ENCODE peak calls at places on chromosomes 2 and 18, in six cellular contexts. H is stimulated activated CD8-positive, alpha-beta memory T cell treated with anti-CD3 and anti-CD28 coated beads, Interleukin-15, amount 100 ng/mL, for 24 hours; I is activated CD4-positive, alpha-beta T cell treated with anti-CD3 and anti-CD28 coated beads for 1 hour; G is neuronal stem cell; E is stimulated activated CD4-positive, alpha-beta T cell treated with anti-CD3 and anti-CD28 coated beads, Interleukin-12 subunit alpha, Interleukin-12 subunit beta, amount 100 ng/mL, for 48 hours; V is left kidney. N is an unnamed sample.

GRCh38 chr2:219475697-219476604 is 22.7 kb upstream of the GMPPA start:
- DNase-seq in H (peak), I (peak), G (peak), E (peak), V (peak), N (peak)

GRCh38 chr2:167005096-167005495 is 116.8 kb downstream of the XIRP2 start:
- DNase-seq in H (no peak), I (no peak), G (no peak), E (no peak), V (no peak), N (no peak)

GRCh38 chr2:84963692-84964405 is 7.1 kb upstream of the KCMF1 start:
- DNase-seq in H (no peak), I (no peak), G (no peak), E (no peak), V (no peak), N (no peak)

GRCh38 chr2:224440988-224441387 is 39.1 kb upstream of the FAM124B start:
- DNase-seq in H (no peak), I (no peak), G (no peak), E (no peak), V (no peak), N (no peak)

GRCh38 chr2:42964444-42965081 is 172.2 kb upstream of the HAAO start:
- DNase-seq in H (no peak), I (no peak), G (no peak), E (no peak), V (no peak), N (no peak)

GRCh38 chr2:80546766-80547165 is 242.2 kb upstream of the LRRTM1 start:
- DNase-seq in H (no peak), I (no peak), G (no peak), E (no peak), V (no peak), N (no peak)

GRCh38 chr2:227829337-227829736 is 15.7 kb downstream of the CCL20 start:
- DNase-seq in H (no peak), I (no peak), G (no peak), E (no peak), V (no peak), N (no peak)

GRCh38 chr2:216829533-216829932 is 30.3 kb downstream of the TNP1 start:
- DNase-seq in H (no peak), I (no peak), G (no peak), E (no peak), V (peak), N (no peak)

GRCh38 chr2:203734276-203734983 is 28.0 kb downstream of the CD28 start:
- DNase-seq in H (no peak), I (no peak), G (no peak), E (no peak), V (no peak), N (no peak)

GRCh38 chr18:43274526-43274925 is 2.8 kb downstream of the SYT4 start:
- DNase-seq in H (no peak), I (no peak), G (no peak), E (no peak), V (no peak), N (no peak)